ENCODE peak calls at places on chromosomes 6 and 20, in five cellular contexts. U, V, D, F and Q are unnamed samples. For H3K36me3, the result is how much of the 10 kb centered on the place peaks cover.

GRCh38 chr6:73610444-73611275 is 43.1 kb downstream of the SLC17A5 start:
- DNase-seq in V (peak), F (no peak), U (no peak), D (peak), Q (peak)

GRCh38 chr6:40322336-40322735 is 264.8 kb downstream of the LRFN2 start:
- DNase-seq in D (no peak), U (no peak), V (no peak), F (no peak), Q (no peak)

GRCh38 chr6:107670792-107671199 is 153.3 kb downstream of the SCML4 start:
- DNase-seq in F (no peak), U (no peak), D (peak), V (peak), Q (no peak)

GRCh38 chr20:24783631-24784492 is 165.2 kb upstream of the CST7 start:
- DNase-seq in V (peak), U (no peak), D (peak), F (no peak), Q (no peak)

GRCh38 chr6:94215614-94216013 is 796.3 kb upstream of the EPHA7 start:
- DNase-seq in V (no peak), U (no peak), F (no peak), D (no peak), Q (no peak)

GRCh38 chr6:121885399-121886152 is 450.1 kb downstream of the GJA1 start:
- DNase-seq in F (no peak), D (no peak), V (no peak), U (no peak), Q (peak)

GRCh38 chr6:20211037-20211940 is 980 bp downstream of the MBOAT1 start:
- DNase-seq in D (peak), V (no peak), F (no peak), U (no peak), Q (no peak)

GRCh38 chr6:70811788-70812187 is 144.1 kb downstream of the SMAP1 start:
- DNase-seq in V (no peak), F (no peak), U (no peak), D (no peak), Q (no peak)

GRCh38 chr6:112298816-112299281 is 44.5 kb upstream of the LAMA4 start:
- DNase-seq in V (no peak), D (no peak), F (no peak), U (no peak), Q (no peak)

GRCh38 chr6:101605874-101606273 is 212.4 kb downstream of the GRIK2 start:
- DNase-seq in V (no peak), D (no peak), U (no peak), F (no peak), Q (no peak)

GRCh38 chr6:3568396-3569082 is 111.7 kb upstream of the SLC22A23 start:
- DNase-seq in V (no peak), D (peak), U (no peak), F (no peak), Q (peak)

GRCh38 chr6:148492654-148493290 is 150.1 kb downstream of the SASH1 start:
- DNase-seq in F (no peak), V (no peak), U (no peak), D (no peak), Q (no peak)

GRCh38 chr6:81475646-81476045 is 276.8 kb downstream of the TENT5A start:
- DNase-seq in D (no peak), F (no peak), V (no peak), U (no peak), Q (no peak)

GRCh38 chr20:37622728-37623127 is 71.1 kb upstream of the CTNNBL1 start:
- DNase-seq in U (no peak), D (peak), F (no peak), V (no peak), Q (no peak)

GRCh38 chr6:44701038-44701636 is 313.6 kb downstream of the CDC5L start:
- DNase-seq in V (no peak), D (no peak), U (no peak), F (no peak), Q (no peak)

GRCh38 chr6:44010411-44011349 is 116.6 kb downstream of the MRPL14 start:
- DNase-seq in F (no peak), U (no peak), V (no peak), D (no peak), Q (no peak)

GRCh38 chr6:109472132-109472995 is 10.7 kb downstream of the ZBTB24 start:
- DNase-seq in F (no peak), D (no peak), V (peak), U (no peak), Q (no peak)

GRCh38 chr6:21087188-21087587 is 506.4 kb upstream of the SOX4 start:
- DNase-seq in U (no peak), V (no peak), D (no peak), F (no peak), Q (no peak)

GRCh38 chr6:169961772-169962561 is 210.5 kb downstream of the ERMARD start:
- DNase-seq in U (no peak), F (peak), D (peak), V (no peak), Q (no peak)
- H3K4me3 ChIP-seq in U (peak), F (no peak), D (peak), V (no peak), Q (no peak)

GRCh38 chr6:158471339-158471738 is 88.6 kb upstream of the TMEM181 start:
- DNase-seq in V (no peak), U (no peak), F (no peak), D (no peak), Q (no peak)

GRCh38 chr6:158472453-158472852 is 87.4 kb upstream of the TMEM181 start:
- DNase-seq in U (no peak), D (no peak), F (no peak), V (no peak), Q (no peak)

GRCh38 chr6:158475344-158476302 is 84.3 kb upstream of the TMEM181 start:
- DNase-seq in D (peak), U (no peak), V (no peak), F (no peak), Q (peak)

GRCh38 chr6:158476389-158476788 is 83.5 kb upstream of the TMEM181 start:
- DNase-seq in D (no peak), U (no peak), F (no peak), V (no peak), Q (no peak)

GRCh38 chr6:158474961-158475343 is 84.9 kb upstream of the TMEM181 start:
- DNase-seq in U (no peak), F (no peak), V (no peak), D (no peak), Q (peak)
- H3K36me3 ChIP-seq in U (under half), F (under half), V (under half), D (under half), Q (under half)

DNA sequence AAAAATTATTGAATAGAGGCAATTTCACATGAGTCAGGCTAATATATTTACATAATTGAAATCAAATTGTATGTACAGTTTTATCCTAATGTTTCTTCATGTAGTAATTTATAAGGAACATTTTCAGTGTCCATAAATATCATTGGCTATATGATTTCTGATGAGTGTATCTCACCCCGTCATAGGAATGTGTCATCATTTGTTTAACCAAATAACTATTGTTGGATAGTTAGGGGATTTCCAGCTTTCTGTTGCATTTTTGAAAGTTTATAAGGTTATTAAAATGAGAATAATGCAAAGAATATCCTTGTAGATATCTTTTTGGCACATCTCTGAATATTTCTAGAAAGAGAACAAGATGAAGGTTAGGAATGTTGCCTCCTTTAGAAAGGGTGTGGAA is 39.0 kb downstream of the SYTL3 start:
- DNase-seq in U (no peak), V (no peak), F (no peak), D (no peak), Q (no peak)
- H3K4me3 ChIP-seq in U (no peak), V (no peak), F (no peak), D (no peak), Q (no peak)

GRCh38 chr20:44626278-44626677 is 25.2 kb downstream of the ADA start:
- DNase-seq in F (peak), V (no peak), D (no peak), U (no peak), Q (no peak)

GRCh38 chr20:44625361-44625760 is 26.1 kb downstream of the ADA start:
- DNase-seq in U (no peak), F (peak), D (no peak), V (no peak), Q (no peak)

GRCh38 chr20:44624743-44625271 is 26.7 kb downstream of the ADA start:
- DNase-seq in F (no peak), U (no peak), V (no peak), D (no peak), Q (no peak)

GRCh38 chr20:44622501-44623270 is 28.8 kb downstream of the ADA start:
- DNase-seq in V (no peak), U (no peak), F (peak), D (no peak), Q (no peak)

DNA sequence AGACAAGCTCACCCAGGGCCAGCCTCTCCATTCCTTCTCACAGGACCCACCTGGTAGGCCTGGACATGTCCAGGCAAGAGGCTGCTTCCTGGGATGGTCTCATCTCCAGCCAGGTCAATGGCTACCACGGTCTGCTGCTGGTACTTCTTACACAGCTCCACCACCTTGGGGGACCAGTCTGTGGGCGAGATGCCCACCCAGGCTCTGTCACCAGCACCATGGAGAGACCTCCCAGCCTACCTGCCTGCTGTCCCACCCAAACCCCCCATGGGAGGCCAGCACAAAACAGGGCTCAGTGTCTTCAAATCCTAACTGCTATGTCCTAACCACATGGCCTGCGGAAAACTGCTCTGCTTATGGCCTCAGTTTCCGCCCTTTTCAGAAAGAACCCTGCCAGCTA is 27.3 kb downstream of the ADA start:
- DNase-seq in U (no peak), V (no peak), F (no peak), D (no peak), Q (no peak)
- H3K36me3 ChIP-seq in U (under half), V (under half), F (under half), D (under half), Q (under half)

GRCh38 chr20:49184691-49185070 is 3.5 kb downstream of the STAU1 start:
- DNase-seq in D (no peak), V (no peak), U (no peak), F (no peak), Q (no peak)

GRCh38 chr20:49186535-49187329 is 1.4 kb downstream of the STAU1 start:
- DNase-seq in V (peak), F (peak), U (peak), D (peak), Q (peak)

GRCh38 chr20:49185071-49185757 is 2.9 kb downstream of the STAU1 start:
- DNase-seq in V (no peak), F (no peak), D (no peak), U (no peak), Q (no peak)

GRCh38 chr20:49187330-49188100 is 619 bp downstream of the STAU1 start:
- DNase-seq in V (peak), D (peak), F (peak), U (no peak), Q (peak)

DNA sequence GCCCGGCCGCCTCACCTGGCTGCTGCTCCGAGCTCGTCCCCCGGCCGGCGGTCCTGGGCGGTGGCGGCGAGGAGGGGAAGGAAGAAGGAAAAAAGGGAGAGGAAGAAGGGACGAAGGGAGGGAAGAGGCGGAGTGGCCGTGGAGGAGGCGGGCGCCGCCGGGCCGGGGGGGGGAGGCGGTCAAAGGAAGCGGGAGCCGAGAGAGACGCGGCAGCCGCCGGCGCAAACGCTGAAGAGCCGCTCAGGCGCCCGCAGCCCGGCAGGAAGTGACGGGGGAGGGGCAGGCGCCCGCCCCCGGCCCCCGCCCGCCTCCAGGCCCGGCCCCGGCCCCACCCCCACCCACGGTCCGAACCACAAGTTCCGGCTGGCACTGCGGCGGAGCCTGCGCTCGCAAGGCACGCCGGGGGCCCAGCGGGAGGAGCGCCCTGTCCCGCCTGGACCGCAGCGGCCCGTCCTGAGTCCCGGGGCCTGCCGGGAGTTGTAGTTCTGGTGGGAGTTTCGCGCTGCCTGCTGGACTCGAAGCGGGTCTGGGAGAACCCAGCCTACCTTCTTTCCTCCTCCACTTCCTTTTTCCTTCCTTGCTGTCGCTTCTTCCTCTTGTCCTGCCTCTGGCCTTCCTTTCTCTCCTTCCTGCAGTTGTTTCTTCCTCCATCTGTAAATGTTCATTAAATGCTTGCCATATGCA is at the start of gene STAU1:
- DNase-seq in D (peak), U (peak), F (peak), V (peak), Q (peak)
- H3K4me3 ChIP-seq in D (peak), U (peak), F (peak), V (peak), Q (peak)

GRCh38 chr6:150967910-150968309 is 102.4 kb downstream of the MTHFD1L start:
- DNase-seq in F (no peak), U (no peak), D (no peak), V (no peak), Q (no peak)
- H3K36me3 ChIP-seq in F (under half), U (under half), D (under half), V (under half), Q (under half)